ENCODE peak calls at places on chromosome 5, in seven cellular contexts. One of them, this sample, is unnamed. For H3K4me1, the result is how much of the 10 kb centered on the place peaks cover.

GRCh38 chr5:126594676-126595485 is at the start of gene ALDH7A1:
- DNase-seq in IMR-90: no peak
- DNase-seq in upper lobe of left lung: peak
- DNase-seq in HCT116: peak
- DNase-seq in keratinocyte: peak
- DNase-seq in endodermal cell: peak
- DNase-seq in prostate gland: peak
- DNase-seq in this sample: peak

GRCh38 chr5:179697993-179698934 is 503 bp upstream of the CANX start:
- DNase-seq in IMR-90: peak
- DNase-seq in upper lobe of left lung: peak
- DNase-seq in HCT116: peak
- DNase-seq in keratinocyte: peak
- DNase-seq in endodermal cell: peak
- DNase-seq in prostate gland: peak
- DNase-seq in this sample: peak

GRCh38 chr5:14108170-14108996 is 34.8 kb upstream of the TRIO start:
- DNase-seq in IMR-90: peak
- DNase-seq in upper lobe of left lung: no peak
- DNase-seq in HCT116: peak
- DNase-seq in keratinocyte: peak
- DNase-seq in endodermal cell: peak
- DNase-seq in prostate gland: peak
- DNase-seq in this sample: peak

GRCh38 chr5:90830058-90830457 is 271.5 kb downstream of the ADGRV1 start:
- DNase-seq in IMR-90: no peak
- DNase-seq in upper lobe of left lung: no peak
- DNase-seq in HCT116: no peak
- DNase-seq in keratinocyte: no peak
- DNase-seq in endodermal cell: no peak
- DNase-seq in prostate gland: peak
- DNase-seq in this sample: no peak

GRCh38 chr5:125465703-125466102 is 719.3 kb upstream of the ZNF608 start:
- DNase-seq in IMR-90: no peak
- DNase-seq in upper lobe of left lung: no peak
- DNase-seq in HCT116: no peak
- DNase-seq in keratinocyte: no peak
- DNase-seq in endodermal cell: no peak
- DNase-seq in prostate gland: no peak
- DNase-seq in this sample: no peak

GRCh38 chr5:94422819-94423218 is 195.6 kb downstream of the KIAA0825 start:
- DNase-seq in IMR-90: peak
- DNase-seq in upper lobe of left lung: no peak
- DNase-seq in HCT116: peak
- DNase-seq in keratinocyte: peak
- DNase-seq in endodermal cell: no peak
- DNase-seq in prostate gland: no peak
- DNase-seq in this sample: no peak

GRCh38 chr5:139696894-139697658 is 48.9 kb downstream of the CXXC5 start:
- DNase-seq in IMR-90: peak
- DNase-seq in upper lobe of left lung: peak
- DNase-seq in HCT116: no peak
- DNase-seq in keratinocyte: peak
- DNase-seq in endodermal cell: peak
- DNase-seq in prostate gland: peak
- DNase-seq in this sample: peak

GRCh38 chr5:112412370-112412769 is 6.7 kb downstream of the EPB41L4A start:
- DNase-seq in IMR-90: no peak
- DNase-seq in upper lobe of left lung: no peak
- DNase-seq in HCT116: no peak
- DNase-seq in keratinocyte: peak
- DNase-seq in endodermal cell: no peak
- DNase-seq in prostate gland: peak
- DNase-seq in this sample: no peak

GRCh38 chr5:14469485-14470377 is 111.9 kb upstream of the OTULINL start:
- DNase-seq in IMR-90: no peak
- DNase-seq in upper lobe of left lung: no peak
- DNase-seq in HCT116: no peak
- DNase-seq in keratinocyte: no peak
- DNase-seq in endodermal cell: no peak
- DNase-seq in prostate gland: no peak
- DNase-seq in this sample: no peak

GRCh38 chr5:21398511-21398910 is 1410.5 kb upstream of the CDH18 start:
- DNase-seq in IMR-90: no peak
- DNase-seq in upper lobe of left lung: no peak
- DNase-seq in HCT116: no peak
- DNase-seq in keratinocyte: no peak
- DNase-seq in endodermal cell: no peak
- DNase-seq in prostate gland: no peak
- DNase-seq in this sample: no peak

GRCh38 chr5:67020231-67020630 is 176.4 kb downstream of the CD180 start:
- DNase-seq in IMR-90: no peak
- DNase-seq in upper lobe of left lung: no peak
- DNase-seq in HCT116: no peak
- DNase-seq in keratinocyte: no peak
- DNase-seq in endodermal cell: no peak
- DNase-seq in prostate gland: no peak
- DNase-seq in this sample: no peak

GRCh38 chr5:322281-322941 is 897 bp downstream of the AHRR start:
- DNase-seq in IMR-90: peak
- DNase-seq in upper lobe of left lung: peak
- DNase-seq in HCT116: no peak
- DNase-seq in keratinocyte: no peak
- DNase-seq in endodermal cell: peak
- DNase-seq in prostate gland: no peak
- DNase-seq in this sample: no peak

GRCh38 chr5:130994496-130995253 is 170.4 kb downstream of the HINT1 start:
- DNase-seq in IMR-90: no peak
- DNase-seq in upper lobe of left lung: peak
- DNase-seq in HCT116: no peak
- DNase-seq in keratinocyte: no peak
- DNase-seq in endodermal cell: no peak
- DNase-seq in prostate gland: no peak
- DNase-seq in this sample: no peak

GRCh38 chr5:141641634-141642278 is 5.0 kb downstream of the RELL2 start:
- DNase-seq in IMR-90: peak
- DNase-seq in upper lobe of left lung: no peak
- DNase-seq in HCT116: no peak
- DNase-seq in keratinocyte: no peak
- DNase-seq in endodermal cell: no peak
- DNase-seq in prostate gland: no peak
- DNase-seq in this sample: no peak

GRCh38 chr5:102974177-102974576 is 145.8 kb downstream of the GIN1 start:
- DNase-seq in IMR-90: no peak
- DNase-seq in upper lobe of left lung: no peak
- DNase-seq in HCT116: no peak
- DNase-seq in keratinocyte: no peak
- DNase-seq in endodermal cell: peak
- DNase-seq in prostate gland: no peak
- DNase-seq in this sample: no peak

GRCh38 chr5:1144638-1145396 is 33.0 kb upstream of the SLC12A7 start:
- DNase-seq in IMR-90: no peak
- DNase-seq in upper lobe of left lung: peak
- DNase-seq in HCT116: no peak
- DNase-seq in keratinocyte: no peak
- DNase-seq in endodermal cell: no peak
- DNase-seq in prostate gland: no peak
- DNase-seq in this sample: peak

GRCh38 chr5:55160493-55161209 is 680 bp downstream of the GPX8 start:
- DNase-seq in IMR-90: peak
- DNase-seq in upper lobe of left lung: no peak
- DNase-seq in HCT116: peak
- DNase-seq in keratinocyte: no peak
- DNase-seq in endodermal cell: peak
- DNase-seq in prostate gland: peak
- DNase-seq in this sample: peak

GRCh38 chr5:142998316-142998862 is 228.2 kb downstream of the ARHGAP26 start:
- DNase-seq in IMR-90: no peak
- DNase-seq in upper lobe of left lung: no peak
- DNase-seq in HCT116: no peak
- DNase-seq in keratinocyte: no peak
- DNase-seq in endodermal cell: no peak
- DNase-seq in prostate gland: no peak
- DNase-seq in this sample: no peak

GRCh38 chr5:83512051-83512745 is 40.7 kb downstream of the VCAN start:
- DNase-seq in IMR-90: peak
- DNase-seq in upper lobe of left lung: peak
- DNase-seq in HCT116: no peak
- DNase-seq in keratinocyte: no peak
- DNase-seq in endodermal cell: no peak
- DNase-seq in prostate gland: no peak
- DNase-seq in this sample: no peak

GRCh38 chr5:10559883-10560282 is 4.0 kb upstream of the ANKRD33B start:
- DNase-seq in IMR-90: no peak
- DNase-seq in upper lobe of left lung: no peak
- DNase-seq in HCT116: no peak
- DNase-seq in keratinocyte: no peak
- DNase-seq in endodermal cell: no peak
- DNase-seq in prostate gland: no peak
- DNase-seq in this sample: no peak

GRCh38 chr5:159207616-159208507 is 1.5 kb downstream of the RNF145 start:
- DNase-seq in IMR-90: peak
- DNase-seq in upper lobe of left lung: peak
- DNase-seq in HCT116: peak
- DNase-seq in keratinocyte: peak
- DNase-seq in endodermal cell: peak
- DNase-seq in prostate gland: peak
- DNase-seq in this sample: peak

GRCh38 chr5:159208508-159209437 is 580 bp downstream of the RNF145 start:
- DNase-seq in IMR-90: peak
- DNase-seq in upper lobe of left lung: no peak
- DNase-seq in HCT116: no peak
- DNase-seq in keratinocyte: no peak
- DNase-seq in endodermal cell: peak
- DNase-seq in prostate gland: peak
- DNase-seq in this sample: peak

GRCh38 chr5:159206818-159207217 is 2.5 kb downstream of the RNF145 start:
- DNase-seq in IMR-90: no peak
- DNase-seq in upper lobe of left lung: no peak
- DNase-seq in HCT116: no peak
- DNase-seq in keratinocyte: no peak
- DNase-seq in endodermal cell: no peak
- DNase-seq in prostate gland: no peak
- DNase-seq in this sample: no peak

GRCh38 chr5:159207222-159207615 is 2.1 kb downstream of the RNF145 start:
- DNase-seq in IMR-90: no peak
- DNase-seq in upper lobe of left lung: no peak
- DNase-seq in HCT116: no peak
- DNase-seq in keratinocyte: no peak
- DNase-seq in endodermal cell: no peak
- DNase-seq in prostate gland: no peak
- DNase-seq in this sample: no peak

GRCh38 chr5:159206368-159206767 is 3.0 kb downstream of the RNF145 start:
- DNase-seq in IMR-90: peak
- DNase-seq in upper lobe of left lung: no peak
- DNase-seq in HCT116: no peak
- DNase-seq in keratinocyte: no peak
- DNase-seq in endodermal cell: no peak
- DNase-seq in prostate gland: no peak
- DNase-seq in this sample: no peak
- H3K4me3 ChIP-seq in IMR-90: peak
- H3K4me3 ChIP-seq in upper lobe of left lung: no peak
- H3K4me3 ChIP-seq in HCT116: peak
- H3K4me3 ChIP-seq in keratinocyte: peak
- H3K4me3 ChIP-seq in endodermal cell: peak
- H3K4me3 ChIP-seq in prostate gland: peak
- H3K4me3 ChIP-seq in this sample: peak

DNA sequence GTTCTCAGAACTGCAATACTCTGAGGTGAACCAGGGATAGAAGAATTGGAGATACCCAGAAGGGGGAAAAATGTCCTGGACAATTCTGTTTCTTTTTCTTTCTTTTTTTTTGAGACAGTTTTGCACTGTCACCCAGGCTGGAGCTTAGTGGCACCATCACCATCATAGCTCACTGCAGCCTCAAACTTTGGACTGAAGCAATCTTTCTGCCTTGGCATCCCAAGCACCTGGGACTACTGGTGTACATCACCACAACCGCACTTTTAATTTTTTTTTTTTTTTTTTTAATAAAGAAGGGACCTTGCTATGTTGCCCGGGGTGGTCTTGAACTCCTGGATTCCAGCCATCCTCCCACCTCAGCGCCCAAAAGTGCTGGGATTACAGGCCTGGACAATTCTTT is 1.9 kb downstream of the EMB start:
- DNase-seq in IMR-90: no peak
- DNase-seq in upper lobe of left lung: no peak
- DNase-seq in HCT116: no peak
- DNase-seq in keratinocyte: no peak
- DNase-seq in endodermal cell: no peak
- DNase-seq in prostate gland: no peak
- DNase-seq in this sample: no peak
- H3K4me1 ChIP-seq in IMR-90: under half
- H3K4me1 ChIP-seq in upper lobe of left lung: under half
- H3K4me1 ChIP-seq in HCT116: under half
- H3K4me1 ChIP-seq in keratinocyte: under half
- H3K4me1 ChIP-seq in endodermal cell: under half
- H3K4me1 ChIP-seq in prostate gland: under half
- H3K4me1 ChIP-seq in this sample: under half

DNA sequence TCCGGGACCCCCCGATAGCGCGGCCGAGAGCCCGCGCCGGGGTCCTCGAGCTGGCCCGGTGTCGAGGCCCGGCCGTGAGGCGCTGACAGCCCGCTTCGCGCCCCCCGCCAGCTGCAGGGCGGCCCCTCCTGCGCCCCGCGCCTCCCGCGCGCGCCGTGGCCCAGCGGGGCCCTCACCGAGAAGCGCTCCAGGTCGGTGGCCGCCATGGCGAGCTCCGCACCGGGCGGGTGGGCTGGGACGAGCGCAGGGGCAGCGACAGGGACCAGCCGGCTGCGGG is 169 bp downstream of the SEPTIN8 start:
- DNase-seq in IMR-90: no peak
- DNase-seq in upper lobe of left lung: no peak
- DNase-seq in HCT116: no peak
- DNase-seq in keratinocyte: no peak
- DNase-seq in endodermal cell: no peak
- DNase-seq in prostate gland: no peak
- DNase-seq in this sample: no peak
- H3K27ac ChIP-seq in IMR-90: peak
- H3K27ac ChIP-seq in upper lobe of left lung: peak
- H3K27ac ChIP-seq in HCT116: peak
- H3K27ac ChIP-seq in keratinocyte: no peak
- H3K27ac ChIP-seq in endodermal cell: no peak
- H3K27ac ChIP-seq in prostate gland: peak
- H3K27ac ChIP-seq in this sample: peak

DNA sequence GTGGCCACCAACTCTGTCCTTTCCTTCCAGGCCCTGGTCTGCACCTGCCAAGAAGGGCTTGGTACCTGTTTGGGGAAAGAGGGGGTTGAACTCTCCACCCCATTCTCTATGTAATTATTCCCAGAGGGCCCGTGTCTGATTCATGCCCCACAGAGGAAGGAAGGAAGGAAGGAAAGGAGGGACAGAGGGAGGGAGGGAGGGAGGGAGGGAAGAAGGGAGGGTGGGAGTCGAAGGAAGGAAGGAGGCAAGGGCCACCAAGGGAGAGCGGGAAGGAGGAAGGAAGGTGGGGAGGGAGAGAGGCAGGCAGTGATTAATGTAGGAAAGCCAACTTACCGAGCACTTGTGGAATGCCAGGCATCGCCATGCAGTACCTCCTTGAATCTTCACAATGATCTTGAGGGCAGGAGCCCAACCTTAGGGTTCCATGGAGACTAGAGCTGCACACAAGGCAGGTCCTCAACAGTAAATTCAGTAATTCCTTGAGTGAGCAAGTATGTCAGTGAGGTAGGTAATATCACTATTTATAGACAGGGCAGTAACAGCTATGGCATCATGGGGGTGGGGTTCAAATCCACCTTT is 75.8 kb downstream of the FGF18 start:
- DNase-seq in IMR-90: no peak
- DNase-seq in upper lobe of left lung: no peak
- DNase-seq in HCT116: peak
- DNase-seq in keratinocyte: no peak
- DNase-seq in endodermal cell: no peak
- DNase-seq in prostate gland: no peak
- DNase-seq in this sample: no peak
- H3K4me3 ChIP-seq in IMR-90: no peak
- H3K4me3 ChIP-seq in upper lobe of left lung: no peak
- H3K4me3 ChIP-seq in HCT116: peak
- H3K4me3 ChIP-seq in keratinocyte: no peak
- H3K4me3 ChIP-seq in endodermal cell: no peak
- H3K4me3 ChIP-seq in prostate gland: no peak
- H3K4me3 ChIP-seq in this sample: no peak

This sample was measured in right cardiac atrium.